ENCODE peak calls at places on chromosomes 11 and 22, in eight cellular contexts. One of them, this sample, is unnamed.

GRCh38 chr11:1382831-1383607 is 6.7 kb upstream of the BRSK2 start:
- DNase-seq in transverse colon: peak
- DNase-seq in SK-N-SH: peak
- DNase-seq in HCT116: peak
- DNase-seq in esophagus muscularis mucosa: peak
- DNase-seq in H1: peak
- DNase-seq in stomach: peak
- DNase-seq in spleen: peak
- DNase-seq in this sample: peak

GRCh38 chr22:25399649-25400151 is 164.8 kb upstream of the GRK3 start:
- DNase-seq in transverse colon: no peak
- DNase-seq in SK-N-SH: no peak
- DNase-seq in HCT116: no peak
- DNase-seq in esophagus muscularis mucosa: no peak
- DNase-seq in H1: no peak
- DNase-seq in stomach: no peak
- DNase-seq in spleen: peak
- DNase-seq in this sample: no peak

GRCh38 chr11:223921-224320 is 12.2 kb downstream of the SIRT3 start:
- DNase-seq in transverse colon: no peak
- DNase-seq in SK-N-SH: no peak
- DNase-seq in HCT116: no peak
- DNase-seq in esophagus muscularis mucosa: no peak
- DNase-seq in H1: no peak
- DNase-seq in stomach: no peak
- DNase-seq in spleen: no peak
- DNase-seq in this sample: no peak

GRCh38 chr11:122441702-122442092 is 213.8 kb upstream of the UBASH3B start:
- DNase-seq in transverse colon: no peak
- DNase-seq in SK-N-SH: no peak
- DNase-seq in HCT116: no peak
- DNase-seq in esophagus muscularis mucosa: no peak
- DNase-seq in H1: no peak
- DNase-seq in stomach: no peak
- DNase-seq in spleen: no peak
- DNase-seq in this sample: no peak

GRCh38 chr22:23233746-23234408 is 53.6 kb downstream of the BCR start:
- DNase-seq in transverse colon: no peak
- DNase-seq in SK-N-SH: peak
- DNase-seq in HCT116: no peak
- DNase-seq in esophagus muscularis mucosa: no peak
- DNase-seq in H1: no peak
- DNase-seq in stomach: no peak
- DNase-seq in spleen: no peak
- DNase-seq in this sample: no peak

GRCh38 chr11:102447941-102448868 is 4.4 kb downstream of the TMEM123 start:
- DNase-seq in transverse colon: no peak
- DNase-seq in SK-N-SH: no peak
- DNase-seq in HCT116: no peak
- DNase-seq in esophagus muscularis mucosa: no peak
- DNase-seq in H1: no peak
- DNase-seq in stomach: no peak
- DNase-seq in spleen: no peak
- DNase-seq in this sample: no peak

GRCh38 chr11:72573380-72573949 is 100.8 kb downstream of the PDE2A start:
- DNase-seq in transverse colon: peak
- DNase-seq in SK-N-SH: peak
- DNase-seq in HCT116: peak
- DNase-seq in esophagus muscularis mucosa: no peak
- DNase-seq in H1: peak
- DNase-seq in stomach: no peak
- DNase-seq in spleen: peak
- DNase-seq in this sample: no peak

GRCh38 chr11:111660822-111661221 is 58.6 kb downstream of the SIK2 start:
- DNase-seq in transverse colon: no peak
- DNase-seq in SK-N-SH: no peak
- DNase-seq in HCT116: no peak
- DNase-seq in esophagus muscularis mucosa: no peak
- DNase-seq in H1: no peak
- DNase-seq in stomach: no peak
- DNase-seq in spleen: no peak
- DNase-seq in this sample: no peak

GRCh38 chr11:67999201-67999629 is 4.7 kb downstream of the UNC93B1 start:
- DNase-seq in transverse colon: no peak
- DNase-seq in SK-N-SH: peak
- DNase-seq in HCT116: no peak
- DNase-seq in esophagus muscularis mucosa: no peak
- DNase-seq in H1: no peak
- DNase-seq in stomach: no peak
- DNase-seq in spleen: no peak
- DNase-seq in this sample: no peak

GRCh38 chr11:34223021-34223813 is 117.8 kb downstream of the NAT10 start:
- DNase-seq in transverse colon: peak
- DNase-seq in SK-N-SH: no peak
- DNase-seq in HCT116: no peak
- DNase-seq in esophagus muscularis mucosa: no peak
- DNase-seq in H1: no peak
- DNase-seq in stomach: no peak
- DNase-seq in spleen: no peak
- DNase-seq in this sample: peak

GRCh38 chr11:116602637-116602942 is 170.2 kb downstream of the BUD13 start:
- DNase-seq in transverse colon: no peak
- DNase-seq in SK-N-SH: no peak
- DNase-seq in HCT116: no peak
- DNase-seq in esophagus muscularis mucosa: no peak
- DNase-seq in H1: no peak
- DNase-seq in stomach: no peak
- DNase-seq in spleen: no peak
- DNase-seq in this sample: no peak

GRCh38 chr11:115164774-115165173 is 339.4 kb downstream of the CADM1 start:
- DNase-seq in transverse colon: no peak
- DNase-seq in SK-N-SH: no peak
- DNase-seq in HCT116: no peak
- DNase-seq in esophagus muscularis mucosa: no peak
- DNase-seq in H1: no peak
- DNase-seq in stomach: no peak
- DNase-seq in spleen: no peak
- DNase-seq in this sample: no peak

GRCh38 chr11:61698173-61698965 is 18.2 kb downstream of the DAGLA start:
- DNase-seq in transverse colon: no peak
- DNase-seq in SK-N-SH: no peak
- DNase-seq in HCT116: no peak
- DNase-seq in esophagus muscularis mucosa: no peak
- DNase-seq in H1: no peak
- DNase-seq in stomach: no peak
- DNase-seq in spleen: no peak
- DNase-seq in this sample: no peak

DNA sequence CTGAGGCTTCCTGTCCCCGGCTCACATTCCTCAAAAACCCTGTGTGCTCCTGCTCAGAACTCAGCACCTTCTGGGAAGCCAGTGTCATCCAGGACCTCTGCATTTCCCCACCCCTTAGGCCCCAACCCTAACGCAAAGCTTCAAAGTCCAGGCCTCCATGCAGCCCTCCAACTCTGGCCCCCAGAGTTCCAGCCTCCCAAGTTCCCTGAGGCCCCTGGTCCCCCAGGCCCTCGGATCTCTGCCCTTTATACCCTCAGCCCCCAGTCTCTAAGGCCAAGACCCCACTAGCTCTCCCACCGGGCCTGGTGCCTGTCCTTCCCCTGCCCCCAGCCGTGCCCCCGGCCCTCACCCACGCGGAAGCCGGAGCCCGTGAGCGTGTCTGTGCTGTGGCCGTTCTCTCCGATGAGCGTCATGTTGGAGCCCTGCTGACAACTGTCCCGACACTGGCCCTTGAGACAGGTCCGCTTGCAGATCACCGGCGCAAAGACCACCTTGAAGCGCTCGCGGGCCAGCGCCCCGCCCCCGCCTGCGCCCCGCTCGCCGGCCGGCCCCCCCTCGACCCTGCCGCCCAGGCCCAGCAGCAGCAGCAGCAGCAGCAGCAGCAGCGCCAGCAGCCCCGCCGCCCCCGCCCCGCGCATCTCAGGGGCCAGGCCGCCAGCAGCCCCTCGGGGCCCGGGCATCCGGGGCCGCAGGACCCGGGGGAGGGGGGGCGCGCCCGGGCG is 718 bp downstream of the LTBP3 start:
- DNase-seq in transverse colon: no peak
- DNase-seq in SK-N-SH: peak
- DNase-seq in HCT116: no peak
- DNase-seq in esophagus muscularis mucosa: no peak
- DNase-seq in H1: no peak
- DNase-seq in stomach: no peak
- DNase-seq in spleen: peak
- DNase-seq in this sample: no peak
- TF ChIP-seq POLR2AphosphoS5 in transverse colon: no peak
- TF ChIP-seq POLR2AphosphoS5 in SK-N-SH: no peak
- TF ChIP-seq POLR2AphosphoS5 in HCT116: no peak
- TF ChIP-seq POLR2AphosphoS5 in esophagus muscularis mucosa: no peak
- TF ChIP-seq POLR2AphosphoS5 in H1: no peak
- TF ChIP-seq POLR2AphosphoS5 in stomach: no peak
- TF ChIP-seq POLR2AphosphoS5 in spleen: no peak
- TF ChIP-seq POLR2AphosphoS5 in this sample: no peak

GRCh38 chr22:18023509-18024275 is 669 bp downstream of the MICAL3 start:
- DNase-seq in transverse colon: peak
- DNase-seq in SK-N-SH: peak
- DNase-seq in HCT116: peak
- DNase-seq in esophagus muscularis mucosa: no peak
- DNase-seq in H1: peak
- DNase-seq in stomach: peak
- DNase-seq in spleen: peak
- DNase-seq in this sample: peak
- TF ChIP-seq CTCF in transverse colon: no peak
- TF ChIP-seq CTCF in SK-N-SH: no peak
- TF ChIP-seq CTCF in HCT116: no peak
- TF ChIP-seq CTCF in esophagus muscularis mucosa: peak
- TF ChIP-seq CTCF in H1: peak
- TF ChIP-seq CTCF in stomach: no peak
- TF ChIP-seq CTCF in spleen: no peak
- TF ChIP-seq CTCF in this sample: no peak

DNA sequence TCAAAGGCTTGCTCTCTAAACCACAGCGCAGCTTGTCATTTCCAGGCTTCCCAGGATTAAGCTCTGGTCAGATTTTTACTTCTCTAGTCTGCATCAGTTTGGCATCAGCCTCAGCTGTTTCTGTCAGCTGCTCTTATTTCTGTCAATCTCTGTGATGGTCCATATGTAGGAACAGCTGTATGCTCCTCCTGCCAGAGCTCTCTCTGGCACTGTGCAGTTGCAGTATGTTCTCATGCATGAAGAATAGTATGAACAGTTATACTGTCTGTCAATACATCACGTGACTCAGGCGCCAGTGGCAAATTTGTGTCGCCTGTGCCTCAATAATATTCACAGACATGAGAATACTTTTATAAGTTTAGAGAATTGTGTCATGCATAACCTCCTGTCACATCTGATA is 6.7 kb downstream of the OR6M1 start:
- DNase-seq in transverse colon: no peak
- DNase-seq in SK-N-SH: no peak
- DNase-seq in HCT116: no peak
- DNase-seq in esophagus muscularis mucosa: no peak
- DNase-seq in H1: no peak
- DNase-seq in stomach: no peak
- DNase-seq in spleen: no peak
- DNase-seq in this sample: no peak
- TF ChIP-seq POLR2AphosphoS5 in transverse colon: no peak
- TF ChIP-seq POLR2AphosphoS5 in SK-N-SH: no peak
- TF ChIP-seq POLR2AphosphoS5 in HCT116: no peak
- TF ChIP-seq POLR2AphosphoS5 in esophagus muscularis mucosa: no peak
- TF ChIP-seq POLR2AphosphoS5 in H1: no peak
- TF ChIP-seq POLR2AphosphoS5 in stomach: no peak
- TF ChIP-seq POLR2AphosphoS5 in spleen: no peak
- TF ChIP-seq POLR2AphosphoS5 in this sample: no peak

GRCh38 chr11:27162237-27162636 is 121.6 kb downstream of the BBOX1 start:
- DNase-seq in transverse colon: no peak
- DNase-seq in SK-N-SH: no peak
- DNase-seq in HCT116: no peak
- DNase-seq in esophagus muscularis mucosa: no peak
- DNase-seq in H1: no peak
- DNase-seq in stomach: no peak
- DNase-seq in spleen: no peak
- DNase-seq in this sample: no peak

GRCh38 chr11:27153136-27153535 is 112.5 kb downstream of the BBOX1 start:
- DNase-seq in transverse colon: no peak
- DNase-seq in SK-N-SH: no peak
- DNase-seq in HCT116: no peak
- DNase-seq in esophagus muscularis mucosa: no peak
- DNase-seq in H1: no peak
- DNase-seq in stomach: no peak
- DNase-seq in spleen: no peak
- DNase-seq in this sample: no peak

GRCh38 chr11:27161071-27161470 is 120.5 kb downstream of the BBOX1 start:
- DNase-seq in transverse colon: no peak
- DNase-seq in SK-N-SH: no peak
- DNase-seq in HCT116: no peak
- DNase-seq in esophagus muscularis mucosa: no peak
- DNase-seq in H1: no peak
- DNase-seq in stomach: no peak
- DNase-seq in spleen: no peak
- DNase-seq in this sample: no peak

DNA sequence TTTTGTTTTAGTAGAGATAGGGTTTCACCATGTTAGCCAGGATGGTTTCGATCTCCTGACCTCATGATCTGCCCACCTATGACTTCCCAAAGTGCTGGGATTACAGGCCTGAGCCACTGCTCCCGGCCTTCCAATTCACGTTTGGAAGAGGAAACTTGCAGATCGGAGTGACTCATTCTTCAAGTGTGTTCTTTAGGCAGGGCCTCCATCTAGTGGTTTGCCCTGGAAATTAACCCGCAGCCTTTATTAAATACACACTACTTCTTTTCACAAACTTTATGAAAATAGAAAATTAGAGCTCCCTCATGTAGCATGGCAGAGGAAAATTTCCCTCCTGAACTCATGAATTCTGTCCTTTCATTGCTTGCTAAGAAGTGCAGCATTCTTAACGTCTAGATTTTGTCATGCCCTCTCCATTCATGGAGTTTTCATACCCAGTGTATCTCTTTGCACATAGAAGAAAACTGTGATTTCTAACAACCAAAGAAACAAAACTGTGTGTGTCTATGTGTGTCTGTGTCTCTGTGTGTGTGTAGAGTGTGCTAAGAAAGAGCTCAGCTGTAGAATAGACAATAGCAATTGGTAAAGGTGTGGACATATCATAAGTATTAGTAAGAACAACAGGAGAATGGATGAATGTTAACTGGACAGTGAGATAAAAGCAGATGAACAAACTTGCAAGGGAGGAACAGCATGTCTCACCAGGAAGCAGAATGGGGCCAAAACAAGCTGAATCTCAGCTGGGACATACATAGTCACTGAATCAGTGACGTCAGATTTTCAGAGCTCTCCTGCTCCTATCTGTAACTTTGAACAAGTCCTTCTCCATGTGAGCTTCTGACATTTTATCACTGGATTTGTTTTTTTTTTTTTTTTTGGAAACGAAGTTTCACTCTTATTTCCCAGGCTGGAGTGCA is 118.4 kb downstream of the BBOX1 start:
- DNase-seq in transverse colon: peak
- DNase-seq in SK-N-SH: peak
- DNase-seq in HCT116: peak
- DNase-seq in esophagus muscularis mucosa: no peak
- DNase-seq in H1: no peak
- DNase-seq in stomach: peak
- DNase-seq in spleen: no peak
- DNase-seq in this sample: peak
- TF ChIP-seq CTCF in transverse colon: peak
- TF ChIP-seq CTCF in SK-N-SH: peak
- TF ChIP-seq CTCF in HCT116: peak
- TF ChIP-seq CTCF in esophagus muscularis mucosa: peak
- TF ChIP-seq CTCF in H1: peak
- TF ChIP-seq CTCF in stomach: peak
- TF ChIP-seq CTCF in spleen: peak
- TF ChIP-seq CTCF in this sample: peak